ENCODE peak calls at places on chromosomes 4 and X, in four cellular contexts. O is ELF-1, A is NCI-H774, H is sciatic nerve. J is an unnamed sample.

GRCh38 chrX:41672643-41673042 is 16.1 kb upstream of the GPR34 start:
- DNase-seq in A (no peak), O (no peak), H (no peak), J (no peak)

GRCh38 chrX:104351173-104351769 is 96.5 kb upstream of the ESX1 start:
- DNase-seq in A (no peak), H (no peak), O (no peak), J (peak; percentile 44)

GRCh38 chrX:119729408-119730201 is 28.8 kb upstream of the SOWAHD start:
- DNase-seq in A (peak; percentile 14), H (peak; percentile 72), O (peak; percentile 89), J (peak; percentile 43)

GRCh38 chr4:45442466-45442865 is 681.4 kb downstream of the GABRG1 start:
- DNase-seq in H (no peak), A (no peak), O (peak; percentile 2), J (no peak)

GRCh38 chr4:1683371-1683902 is 676 bp downstream of the FAM53A start:
- DNase-seq in H (peak; percentile 67), A (no peak), O (peak; percentile 80), J (peak; percentile 79)

GRCh38 chr4:156677136-156677535 is 294.5 kb downstream of the PDGFC start:
- DNase-seq in H (no peak), O (peak; percentile 59), A (no peak), J (peak; percentile 21)

GRCh38 chrX:146887020-146887419 is 72.5 kb upstream of the CXorf51A start:
- DNase-seq in A (no peak), O (no peak), H (no peak), J (no peak)

GRCh38 chrX:51860679-51861078 is 32.7 kb upstream of the MAGED1 start:
- DNase-seq in O (peak; percentile 69), A (no peak), H (no peak), J (peak; percentile 20)

GRCh38 chr4:102345795-102346100 is 466 bp upstream of the SLC39A8 start:
- DNase-seq in O (no peak), H (no peak), A (no peak), J (no peak)

GRCh38 chrX:106249706-106250379 is 81.7 kb downstream of the PWWP3B start:
- DNase-seq in A (no peak), H (no peak), O (no peak), J (no peak)

GRCh38 chr4:82785248-82786003 is 13.2 kb downstream of the SCD5 start:
- DNase-seq in O (peak; percentile 53), A (no peak), H (no peak), J (peak; percentile 33)

GRCh38 chrX:148310402-148311200 is 189.8 kb upstream of the AFF2 start:
- DNase-seq in O (no peak), A (no peak), H (no peak), J (no peak)

GRCh38 chrX:23990455-23990854 is 36.5 kb downstream of the KLHL15 start:
- DNase-seq in A (no peak), H (no peak), O (no peak), J (no peak)

GRCh38 chrX:47502591-47503222 is 19.7 kb upstream of the ZNF41 start:
- DNase-seq in H (no peak), A (peak; percentile 31), O (no peak), J (no peak)

GRCh38 chrX:45758319-45758718 is 557.6 kb upstream of the DIPK2B start:
- DNase-seq in H (no peak), O (no peak), A (no peak), J (peak; percentile 46)